ENCODE peak calls at places on chromosomes 5 and 9, in six cellular contexts. One of them, this sample, is unnamed.

GRCh38 chr5:81232449-81233079 is 558 bp upstream of the CKMT2 start:
- DNase-seq in effector memory CD4-positive, alpha-beta T cell: no peak
- DNase-seq in mucosa of descending colon: peak
- DNase-seq in kidney: peak
- DNase-seq in aorta: peak
- DNase-seq in sigmoid colon: peak
- DNase-seq in this sample: no peak

GRCh38 chr9:37739222-37739621 is 14.4 kb upstream of the TRMT10B start:
- DNase-seq in effector memory CD4-positive, alpha-beta T cell: no peak
- DNase-seq in mucosa of descending colon: no peak
- DNase-seq in kidney: no peak
- DNase-seq in aorta: no peak
- DNase-seq in sigmoid colon: no peak
- DNase-seq in this sample: no peak

GRCh38 chr9:38423939-38424843 is at the start of gene IGFBPL1:
- DNase-seq in effector memory CD4-positive, alpha-beta T cell: no peak
- DNase-seq in mucosa of descending colon: peak
- DNase-seq in kidney: no peak
- DNase-seq in aorta: no peak
- DNase-seq in sigmoid colon: no peak
- DNase-seq in this sample: no peak

GRCh38 chr5:78795757-78796156 is 147.2 kb upstream of the LHFPL2 start:
- DNase-seq in effector memory CD4-positive, alpha-beta T cell: no peak
- DNase-seq in mucosa of descending colon: no peak
- DNase-seq in kidney: no peak
- DNase-seq in aorta: no peak
- DNase-seq in sigmoid colon: no peak
- DNase-seq in this sample: no peak

GRCh38 chr9:77013932-77014596 is 5.4 kb upstream of the FOXB2 start:
- DNase-seq in effector memory CD4-positive, alpha-beta T cell: no peak
- DNase-seq in mucosa of descending colon: no peak
- DNase-seq in kidney: no peak
- DNase-seq in aorta: no peak
- DNase-seq in sigmoid colon: no peak
- DNase-seq in this sample: no peak

GRCh38 chr9:120017971-120018370 is 562.0 kb downstream of the CDK5RAP2 start:
- DNase-seq in effector memory CD4-positive, alpha-beta T cell: no peak
- DNase-seq in mucosa of descending colon: no peak
- DNase-seq in kidney: no peak
- DNase-seq in aorta: no peak
- DNase-seq in sigmoid colon: no peak
- DNase-seq in this sample: no peak

GRCh38 chr9:101026824-101027223 is 1.7 kb upstream of the PLPPR1 start:
- DNase-seq in effector memory CD4-positive, alpha-beta T cell: no peak
- DNase-seq in mucosa of descending colon: peak
- DNase-seq in kidney: no peak
- DNase-seq in aorta: no peak
- DNase-seq in sigmoid colon: no peak
- DNase-seq in this sample: no peak

GRCh38 chr5:962801-963200 is 45.8 kb upstream of the NKD2 start:
- DNase-seq in effector memory CD4-positive, alpha-beta T cell: no peak
- DNase-seq in mucosa of descending colon: no peak
- DNase-seq in kidney: peak
- DNase-seq in aorta: no peak
- DNase-seq in sigmoid colon: no peak
- DNase-seq in this sample: no peak

GRCh38 chr9:6086006-6086655 is 70.7 kb upstream of the RANBP6 start:
- DNase-seq in effector memory CD4-positive, alpha-beta T cell: no peak
- DNase-seq in mucosa of descending colon: no peak
- DNase-seq in kidney: no peak
- DNase-seq in aorta: no peak
- DNase-seq in sigmoid colon: no peak
- DNase-seq in this sample: no peak

GRCh38 chr5:76542887-76543690 is 80.1 kb downstream of the F2RL2 start:
- DNase-seq in effector memory CD4-positive, alpha-beta T cell: peak
- DNase-seq in mucosa of descending colon: peak
- DNase-seq in kidney: peak
- DNase-seq in aorta: no peak
- DNase-seq in sigmoid colon: no peak
- DNase-seq in this sample: no peak

GRCh38 chr5:93071710-93072109 is 509.3 kb downstream of the NR2F1-AS1 start:
- DNase-seq in effector memory CD4-positive, alpha-beta T cell: no peak
- DNase-seq in mucosa of descending colon: no peak
- DNase-seq in kidney: no peak
- DNase-seq in aorta: no peak
- DNase-seq in sigmoid colon: no peak
- DNase-seq in this sample: no peak

GRCh38 chr9:119004618-119004990 is 364.6 kb downstream of the BRINP1 start:
- DNase-seq in effector memory CD4-positive, alpha-beta T cell: no peak
- DNase-seq in mucosa of descending colon: peak
- DNase-seq in kidney: peak
- DNase-seq in aorta: peak
- DNase-seq in sigmoid colon: peak
- DNase-seq in this sample: peak

GRCh38 chr9:74951725-74952151 is 974 bp downstream of the C9orf40 start:
- DNase-seq in effector memory CD4-positive, alpha-beta T cell: peak
- DNase-seq in mucosa of descending colon: peak
- DNase-seq in kidney: peak
- DNase-seq in aorta: peak
- DNase-seq in sigmoid colon: peak
- DNase-seq in this sample: no peak

GRCh38 chr9:110255064-110255416 is 1.3 kb downstream of the TXN start:
- DNase-seq in effector memory CD4-positive, alpha-beta T cell: no peak
- DNase-seq in mucosa of descending colon: peak
- DNase-seq in kidney: peak
- DNase-seq in aorta: no peak
- DNase-seq in sigmoid colon: no peak
- DNase-seq in this sample: no peak

GRCh38 chr9:70601000-70601929 is 186.8 kb upstream of the KLF9 start:
- DNase-seq in effector memory CD4-positive, alpha-beta T cell: no peak
- DNase-seq in mucosa of descending colon: peak
- DNase-seq in kidney: peak
- DNase-seq in aorta: peak
- DNase-seq in sigmoid colon: peak
- DNase-seq in this sample: peak

GRCh38 chr5:151092750-151093149 is 11.9 kb upstream of the TNIP1 start:
- DNase-seq in effector memory CD4-positive, alpha-beta T cell: no peak
- DNase-seq in mucosa of descending colon: no peak
- DNase-seq in kidney: no peak
- DNase-seq in aorta: no peak
- DNase-seq in sigmoid colon: peak
- DNase-seq in this sample: peak

GRCh38 chr5:61328791-61329617 is 3.1 kb upstream of the ZSWIM6 start:
- DNase-seq in effector memory CD4-positive, alpha-beta T cell: no peak
- DNase-seq in mucosa of descending colon: no peak
- DNase-seq in kidney: no peak
- DNase-seq in aorta: no peak
- DNase-seq in sigmoid colon: no peak
- DNase-seq in this sample: no peak
- H3K4me3 ChIP-seq in effector memory CD4-positive, alpha-beta T cell: no peak
- H3K4me3 ChIP-seq in mucosa of descending colon: no peak
- H3K4me3 ChIP-seq in kidney: peak
- H3K4me3 ChIP-seq in aorta: no peak
- H3K4me3 ChIP-seq in sigmoid colon: no peak
- H3K4me3 ChIP-seq in this sample: no peak

GRCh38 chr9:99185904-99186303 is 35.8 kb downstream of the ALG2 start:
- DNase-seq in effector memory CD4-positive, alpha-beta T cell: no peak
- DNase-seq in mucosa of descending colon: no peak
- DNase-seq in kidney: no peak
- DNase-seq in aorta: no peak
- DNase-seq in sigmoid colon: no peak
- DNase-seq in this sample: no peak

GRCh38 chr9:99184073-99184426 is 37.7 kb downstream of the ALG2 start:
- DNase-seq in effector memory CD4-positive, alpha-beta T cell: no peak
- DNase-seq in mucosa of descending colon: peak
- DNase-seq in kidney: peak
- DNase-seq in aorta: peak
- DNase-seq in sigmoid colon: no peak
- DNase-seq in this sample: no peak

GRCh38 chr9:99183616-99184015 is 38.1 kb downstream of the ALG2 start:
- DNase-seq in effector memory CD4-positive, alpha-beta T cell: no peak
- DNase-seq in mucosa of descending colon: no peak
- DNase-seq in kidney: no peak
- DNase-seq in aorta: no peak
- DNase-seq in sigmoid colon: no peak
- DNase-seq in this sample: no peak

GRCh38 chr9:99185328-99185632 is 36.5 kb downstream of the ALG2 start:
- DNase-seq in effector memory CD4-positive, alpha-beta T cell: no peak
- DNase-seq in mucosa of descending colon: no peak
- DNase-seq in kidney: no peak
- DNase-seq in aorta: no peak
- DNase-seq in sigmoid colon: no peak
- DNase-seq in this sample: no peak

DNA sequence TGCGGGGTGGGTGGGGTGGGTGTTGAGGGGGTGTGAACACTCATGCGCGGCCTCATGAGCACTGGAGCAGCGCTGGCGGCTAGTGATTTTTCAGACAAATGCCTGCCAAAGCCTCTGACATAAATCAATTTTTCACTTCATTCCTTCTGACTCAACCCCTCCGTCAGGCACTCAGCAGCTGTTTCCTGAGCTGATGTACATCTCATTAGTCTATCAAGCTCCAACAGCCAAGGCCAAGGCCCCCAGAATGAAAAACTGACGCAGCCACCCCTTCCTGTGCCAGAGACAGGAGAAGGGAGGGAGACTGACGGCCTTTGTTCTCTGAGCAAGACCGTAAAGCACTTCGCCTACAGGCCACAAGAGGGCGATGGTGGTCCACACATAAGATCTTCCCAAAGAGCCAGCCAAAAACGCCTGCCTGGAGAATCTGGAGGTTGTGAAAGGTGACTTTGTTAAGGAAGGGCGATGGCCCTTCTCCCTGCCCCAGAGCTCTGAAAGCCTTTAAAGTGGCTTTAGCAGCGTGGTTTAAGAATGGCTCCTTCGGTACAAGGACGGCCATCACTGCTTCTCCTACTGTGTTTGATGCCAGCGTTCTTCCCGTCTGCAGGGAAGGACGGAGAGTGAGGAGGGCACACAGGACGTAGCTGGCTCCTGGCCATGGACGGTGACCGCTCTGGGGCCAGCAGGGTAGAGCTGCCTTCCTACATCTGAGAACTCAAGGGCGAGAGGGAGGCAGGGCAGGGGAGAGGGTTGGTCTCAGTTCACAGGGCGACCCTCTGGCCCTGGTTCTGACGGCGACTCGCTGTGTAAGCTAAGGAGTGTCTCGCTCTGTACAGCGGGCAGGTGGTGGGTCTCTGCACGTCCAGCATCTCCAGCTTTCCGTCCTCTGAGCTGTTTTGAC is 37.1 kb downstream of the ALG2 start:
- DNase-seq in effector memory CD4-positive, alpha-beta T cell: peak
- DNase-seq in mucosa of descending colon: peak
- DNase-seq in kidney: peak
- DNase-seq in aorta: peak
- DNase-seq in sigmoid colon: peak
- DNase-seq in this sample: peak
- H3K4me3 ChIP-seq in effector memory CD4-positive, alpha-beta T cell: peak
- H3K4me3 ChIP-seq in mucosa of descending colon: no peak
- H3K4me3 ChIP-seq in kidney: peak
- H3K4me3 ChIP-seq in aorta: no peak
- H3K4me3 ChIP-seq in sigmoid colon: no peak
- H3K4me3 ChIP-seq in this sample: peak

GRCh38 chr5:88536146-88536545 is 267.5 kb upstream of the TMEM161B start:
- DNase-seq in effector memory CD4-positive, alpha-beta T cell: no peak
- DNase-seq in mucosa of descending colon: no peak
- DNase-seq in kidney: no peak
- DNase-seq in aorta: no peak
- DNase-seq in sigmoid colon: no peak
- DNase-seq in this sample: no peak

GRCh38 chr5:88542786-88543185 is 274.1 kb upstream of the TMEM161B start:
- DNase-seq in effector memory CD4-positive, alpha-beta T cell: no peak
- DNase-seq in mucosa of descending colon: no peak
- DNase-seq in kidney: no peak
- DNase-seq in aorta: no peak
- DNase-seq in sigmoid colon: no peak
- DNase-seq in this sample: no peak

GRCh38 chr5:88544131-88544530 is 275.5 kb upstream of the TMEM161B start:
- DNase-seq in effector memory CD4-positive, alpha-beta T cell: no peak
- DNase-seq in mucosa of descending colon: no peak
- DNase-seq in kidney: no peak
- DNase-seq in aorta: no peak
- DNase-seq in sigmoid colon: no peak
- DNase-seq in this sample: no peak

GRCh38 chr5:88544616-88545150 is 276.0 kb upstream of the TMEM161B start:
- DNase-seq in effector memory CD4-positive, alpha-beta T cell: no peak
- DNase-seq in mucosa of descending colon: no peak
- DNase-seq in kidney: no peak
- DNase-seq in aorta: no peak
- DNase-seq in sigmoid colon: no peak
- DNase-seq in this sample: no peak

GRCh38 chr5:88539642-88540476 is 271.2 kb upstream of the TMEM161B start:
- DNase-seq in effector memory CD4-positive, alpha-beta T cell: no peak
- DNase-seq in mucosa of descending colon: no peak
- DNase-seq in kidney: no peak
- DNase-seq in aorta: no peak
- DNase-seq in sigmoid colon: no peak
- DNase-seq in this sample: no peak
- H3K4me3 ChIP-seq in effector memory CD4-positive, alpha-beta T cell: no peak
- H3K4me3 ChIP-seq in mucosa of descending colon: no peak
- H3K4me3 ChIP-seq in kidney: no peak
- H3K4me3 ChIP-seq in aorta: no peak
- H3K4me3 ChIP-seq in sigmoid colon: no peak
- H3K4me3 ChIP-seq in this sample: no peak

GRCh38 chr9:116144555-116144954 is 9.0 kb upstream of the PAPPA start:
- DNase-seq in effector memory CD4-positive, alpha-beta T cell: no peak
- DNase-seq in mucosa of descending colon: no peak
- DNase-seq in kidney: no peak
- DNase-seq in aorta: no peak
- DNase-seq in sigmoid colon: no peak
- DNase-seq in this sample: no peak

GRCh38 chr9:116145036-116145435 is 8.6 kb upstream of the PAPPA start:
- DNase-seq in effector memory CD4-positive, alpha-beta T cell: no peak
- DNase-seq in mucosa of descending colon: no peak
- DNase-seq in kidney: no peak
- DNase-seq in aorta: no peak
- DNase-seq in sigmoid colon: no peak
- DNase-seq in this sample: no peak

GRCh38 chr9:116141864-116142561 is 11.6 kb upstream of the PAPPA start:
- DNase-seq in effector memory CD4-positive, alpha-beta T cell: no peak
- DNase-seq in mucosa of descending colon: no peak
- DNase-seq in kidney: no peak
- DNase-seq in aorta: no peak
- DNase-seq in sigmoid colon: no peak
- DNase-seq in this sample: no peak

GRCh38 chr9:116142706-116143492 is 10.7 kb upstream of the PAPPA start:
- DNase-seq in effector memory CD4-positive, alpha-beta T cell: no peak
- DNase-seq in mucosa of descending colon: no peak
- DNase-seq in kidney: no peak
- DNase-seq in aorta: no peak
- DNase-seq in sigmoid colon: no peak
- DNase-seq in this sample: no peak

DNA sequence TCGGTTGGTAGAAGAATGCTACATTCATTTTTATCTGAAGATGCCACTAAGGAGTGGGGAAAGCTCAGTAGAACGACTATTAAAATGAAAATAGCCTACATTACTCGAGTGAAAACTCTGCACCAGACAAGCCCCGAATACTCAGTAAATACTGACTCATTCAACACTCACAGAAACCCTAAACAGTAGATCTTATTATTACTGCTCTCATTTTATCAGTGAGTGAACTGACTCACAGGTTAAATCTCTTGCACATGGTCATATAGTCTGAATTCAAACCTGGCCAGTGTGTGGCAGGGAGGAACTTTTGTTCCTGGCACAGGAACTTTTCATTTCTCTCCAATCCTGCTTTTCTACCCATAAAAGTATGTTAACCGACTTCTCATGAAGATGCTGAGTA is 9.6 kb upstream of the PAPPA start:
- DNase-seq in effector memory CD4-positive, alpha-beta T cell: no peak
- DNase-seq in mucosa of descending colon: no peak
- DNase-seq in kidney: no peak
- DNase-seq in aorta: no peak
- DNase-seq in sigmoid colon: no peak
- DNase-seq in this sample: no peak
- H3K4me3 ChIP-seq in effector memory CD4-positive, alpha-beta T cell: no peak
- H3K4me3 ChIP-seq in mucosa of descending colon: no peak
- H3K4me3 ChIP-seq in kidney: no peak
- H3K4me3 ChIP-seq in aorta: no peak
- H3K4me3 ChIP-seq in sigmoid colon: no peak
- H3K4me3 ChIP-seq in this sample: no peak